ENCODE peak calls at places on chromosomes 3 and 15, in seven cellular contexts. I, X, A, Y, V, E and J are unnamed samples. For H3K9me3, the result is how much of the 10 kb centered on the place peaks cover.

GRCh38 chr3:63043631-63044030 is 168.4 kb upstream of the CADPS start:
- DNase-seq in I (no peak), X (no peak), A (no peak), Y (no peak), V (no peak), E (peak), J (no peak)

GRCh38 chr15:88256261-88257230 is at the start of gene NTRK3:
- DNase-seq in I (no peak), X (no peak), A (peak), Y (no peak), V (no peak), E (no peak), J (no peak)

GRCh38 chr3:21642433-21642832 is 108.6 kb downstream of the ZNF385D start:
- DNase-seq in I (no peak), X (no peak), A (no peak), Y (no peak), V (no peak), E (no peak), J (no peak)

GRCh38 chr15:81442454-81442853 is 68.4 kb upstream of the TMC3 start:
- DNase-seq in I (no peak), X (no peak), A (no peak), Y (no peak), V (no peak), E (no peak), J (no peak)

GRCh38 chr3:39177708-39178332 is 14.6 kb downstream of the XIRP1 start:
- DNase-seq in I (peak), X (peak), A (peak), Y (peak), V (peak), E (peak), J (peak)

GRCh38 chr3:39814007-39814406 is 4.6 kb downstream of the MYRIP start:
- DNase-seq in I (peak), X (no peak), A (no peak), Y (no peak), V (no peak), E (no peak), J (no peak)

GRCh38 chr3:52317601-52318000 is 1.5 kb downstream of the DNAH1 start:
- DNase-seq in I (peak), X (no peak), A (peak), Y (peak), V (peak), E (peak), J (peak)

GRCh38 chr3:7683431-7683830 is 818.2 kb upstream of the LMCD1 start:
- DNase-seq in I (no peak), X (no peak), A (no peak), Y (no peak), V (no peak), E (no peak), J (no peak)

GRCh38 chr15:73741401-73741836 is 11.7 kb downstream of the INSYN1 start:
- DNase-seq in I (no peak), X (no peak), A (no peak), Y (no peak), V (peak), E (no peak), J (no peak)

GRCh38 chr15:92035961-92036360 is 182.5 kb downstream of the SLCO3A1 start:
- DNase-seq in I (no peak), X (no peak), A (no peak), Y (no peak), V (no peak), E (no peak), J (no peak)

GRCh38 chr15:78004222-78004727 is 73.2 kb downstream of the TBC1D2B start:
- DNase-seq in I (no peak), X (no peak), A (peak), Y (no peak), V (no peak), E (peak), J (no peak)

GRCh38 chr3:51384145-51384729 is 854 bp upstream of the MANF start:
- DNase-seq in I (peak), X (no peak), A (peak), Y (no peak), V (peak), E (peak), J (peak)

GRCh38 chr3:194598771-194599557 is 34.3 kb downstream of the TMEM44 start:
- DNase-seq in I (no peak), X (no peak), A (no peak), Y (no peak), V (no peak), E (no peak), J (no peak)

GRCh38 chr3:59843816-59844215 is 794.0 kb upstream of the CFAP20DC start:
- DNase-seq in I (no peak), X (no peak), A (no peak), Y (no peak), V (no peak), E (no peak), J (no peak)

GRCh38 chr3:58102371-58102750 is 94.1 kb downstream of the FLNB start:
- DNase-seq in I (no peak), X (no peak), A (no peak), Y (no peak), V (no peak), E (no peak), J (no peak)

GRCh38 chr3:133394561-133395311 is 5.1 kb upstream of the BFSP2 start:
- DNase-seq in I (no peak), X (no peak), A (no peak), Y (no peak), V (no peak), E (no peak), J (no peak)

GRCh38 chr3:167866321-167866720 is 130.8 kb downstream of the SERPINI1 start:
- DNase-seq in I (no peak), X (no peak), A (no peak), Y (no peak), V (no peak), E (no peak), J (no peak)

GRCh38 chr3:197847866-197848401 is 56.9 kb downstream of the LRCH3 start:
- DNase-seq in I (no peak), X (no peak), A (no peak), Y (no peak), V (no peak), E (no peak), J (no peak)

GRCh38 chr3:66715806-66716205 is 215.0 kb upstream of the LRIG1 start:
- DNase-seq in I (no peak), X (no peak), A (no peak), Y (no peak), V (no peak), E (no peak), J (no peak)

GRCh38 chr15:33068007-33068441 is 126.5 kb downstream of the FMN1 start:
- DNase-seq in I (peak), X (no peak), A (peak), Y (no peak), V (peak), E (peak), J (no peak)

GRCh38 chr3:99167016-99167415 is 265.5 kb upstream of the DCBLD2 start:
- DNase-seq in I (no peak), X (no peak), A (no peak), Y (no peak), V (no peak), E (no peak), J (no peak)

GRCh38 chr3:71863563-71864190 is 78.7 kb upstream of the PROK2 start:
- DNase-seq in I (no peak), X (no peak), A (no peak), Y (no peak), V (no peak), E (no peak), J (no peak)

GRCh38 chr15:60392601-60392985 is 5.2 kb downstream of the ANXA2 start:
- DNase-seq in I (no peak), X (no peak), A (no peak), Y (no peak), V (no peak), E (no peak), J (peak)

GRCh38 chr3:150748648-150749047 is 14.3 kb downstream of the SIAH2 start:
- DNase-seq in I (no peak), X (no peak), A (no peak), Y (no peak), V (no peak), E (no peak), J (no peak)

GRCh38 chr3:134829716-134830115 is 34.7 kb downstream of the EPHB1 start:
- DNase-seq in I (no peak), X (no peak), A (no peak), Y (no peak), V (no peak), E (no peak), J (no peak)

GRCh38 chr15:82995938-82996337 is 9.9 kb downstream of the RAMAC start:
- DNase-seq in I (no peak), X (no peak), A (no peak), Y (no peak), V (no peak), E (no peak), J (no peak)

GRCh38 chr3:51670053-51670666 is 892 bp upstream of the TEX264 start:
- DNase-seq in I (no peak), X (no peak), A (no peak), Y (no peak), V (no peak), E (no peak), J (no peak)

GRCh38 chr3:189626286-189626685 is 4.9 kb upstream of the TP63 start:
- DNase-seq in I (no peak), X (no peak), A (no peak), Y (no peak), V (no peak), E (no peak), J (no peak)

GRCh38 chr3:112117826-112118571 is 15.0 kb downstream of the GCSAM start:
- DNase-seq in I (no peak), X (no peak), A (peak), Y (no peak), V (peak), E (no peak), J (no peak)

GRCh38 chr3:195250473-195251251 is 20.3 kb downstream of the XXYLT1 start:
- DNase-seq in I (peak), X (no peak), A (no peak), Y (no peak), V (peak), E (no peak), J (no peak)

GRCh38 chr15:23877502-23878412 is 190.7 kb upstream of the NDN start:
- DNase-seq in I (peak), X (no peak), A (peak), Y (no peak), V (peak), E (no peak), J (no peak)

GRCh38 chr15:74888716-74889115 is 1.1 kb upstream of the MPI start:
- DNase-seq in I (no peak), X (no peak), A (no peak), Y (no peak), V (no peak), E (no peak), J (no peak)

DNA sequence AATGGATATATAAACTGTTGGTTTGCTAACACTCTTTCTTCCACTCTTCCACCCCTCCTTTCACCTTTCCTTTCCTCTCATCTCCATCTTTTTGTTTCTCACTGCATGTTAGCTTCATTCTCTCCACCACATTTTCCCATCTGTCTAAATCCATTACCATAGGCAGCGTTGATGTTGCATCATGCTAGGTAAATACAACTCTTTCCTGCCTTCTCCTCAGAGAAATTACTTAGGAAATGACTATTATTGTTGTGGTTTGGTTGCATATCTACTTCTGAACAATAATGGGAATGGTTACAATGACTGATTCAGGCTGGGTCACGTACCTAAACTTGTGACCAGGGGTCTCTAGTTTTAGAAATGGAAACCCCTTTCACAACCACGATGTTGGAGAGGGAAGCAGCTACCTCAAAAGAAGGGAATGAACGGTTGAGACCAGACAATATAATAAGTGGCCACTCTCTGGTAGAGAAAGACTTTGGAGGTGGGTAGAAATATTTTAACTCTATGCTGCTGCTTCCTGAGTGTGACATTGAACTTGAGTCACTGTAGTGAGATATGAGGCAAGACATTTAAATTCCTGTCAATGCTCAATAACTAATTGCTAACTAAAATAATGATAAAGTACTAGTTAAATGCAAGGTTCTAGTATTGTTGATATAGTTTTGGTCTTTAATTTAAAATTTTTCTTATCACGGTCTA is 314.1 kb upstream of the TGFBR2 start:
- DNase-seq in I (no peak), X (no peak), A (no peak), Y (no peak), V (no peak), E (no peak), J (no peak)
- H3K9me3 ChIP-seq in I (under half), X (under half), A (under half), Y (under half), V (under half), E (under half), J (under half)

GRCh38 chr15:56228352-56228751 is 15.3 kb downstream of the RFX7 start:
- DNase-seq in I (no peak), X (no peak), A (no peak), Y (no peak), V (no peak), E (no peak), J (no peak)

GRCh38 chr15:56227315-56227714 is 16.4 kb downstream of the RFX7 start:
- DNase-seq in I (no peak), X (no peak), A (no peak), Y (no peak), V (no peak), E (no peak), J (no peak)

GRCh38 chr15:56225520-56225919 is 18.2 kb downstream of the RFX7 start:
- DNase-seq in I (no peak), X (no peak), A (no peak), Y (no peak), V (no peak), E (no peak), J (no peak)

GRCh38 chr15:56228854-56229253 is 14.8 kb downstream of the RFX7 start:
- DNase-seq in I (no peak), X (no peak), A (no peak), Y (no peak), V (no peak), E (no peak), J (no peak)

GRCh38 chr15:56227780-56228179 is 15.9 kb downstream of the RFX7 start:
- DNase-seq in I (no peak), X (no peak), A (no peak), Y (no peak), V (no peak), E (no peak), J (no peak)
- H3K9me3 ChIP-seq in I (under half), X (under half), A (under half), Y (under half), V (under half), E (under half), J (under half)

GRCh38 chr15:39585394-39585841 is 4.5 kb downstream of the THBS1 start:
- DNase-seq in I (no peak), X (no peak), A (no peak), Y (no peak), V (no peak), E (no peak), J (no peak)

GRCh38 chr15:39583586-39584265 is 2.8 kb downstream of the THBS1 start:
- DNase-seq in I (no peak), X (no peak), A (peak), Y (no peak), V (peak), E (no peak), J (no peak)

GRCh38 chr15:39582977-39583585 is 2.2 kb downstream of the THBS1 start:
- DNase-seq in I (no peak), X (no peak), A (no peak), Y (no peak), V (no peak), E (no peak), J (no peak)

GRCh38 chr15:39584662-39585393 is 3.9 kb downstream of the THBS1 start:
- DNase-seq in I (no peak), X (no peak), A (no peak), Y (no peak), V (no peak), E (no peak), J (no peak)

DNA sequence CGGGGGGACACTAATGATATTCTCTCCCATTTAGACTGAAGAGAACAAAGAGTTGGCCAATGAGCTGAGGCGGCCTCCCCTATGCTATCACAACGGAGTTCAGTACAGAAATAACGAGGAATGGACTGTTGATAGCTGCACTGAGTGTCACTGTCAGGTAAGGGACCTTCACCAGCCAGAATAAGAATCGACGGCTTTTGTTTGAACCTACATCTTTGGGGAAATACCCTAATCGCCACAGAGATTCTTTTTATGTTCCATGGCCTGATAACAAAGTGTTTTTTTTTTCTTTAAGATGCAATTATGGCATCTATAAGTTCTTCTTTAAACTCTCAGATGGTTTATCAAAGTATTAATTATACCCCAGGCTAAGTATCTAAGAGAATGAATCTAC is 3.4 kb downstream of the THBS1 start:
- DNase-seq in I (no peak), X (no peak), A (no peak), Y (no peak), V (no peak), E (no peak), J (no peak)
- H3K9me3 ChIP-seq in I (under half), X (under half), A (under half), Y (under half), V (under half), E (under half), J (under half)

GRCh38 chr3:37903320-37903719 is 41.6 kb downstream of the CTDSPL start:
- DNase-seq in I (no peak), X (no peak), A (no peak), Y (no peak), V (no peak), E (no peak), J (no peak)

GRCh38 chr3:37905346-37905745 is 43.7 kb downstream of the CTDSPL start:
- DNase-seq in I (no peak), X (no peak), A (peak), Y (no peak), V (no peak), E (no peak), J (no peak)

GRCh38 chr3:37904614-37905047 is 43.0 kb downstream of the CTDSPL start:
- DNase-seq in I (no peak), X (no peak), A (peak), Y (no peak), V (no peak), E (no peak), J (no peak)

GRCh38 chr3:37902674-37903073 is 41.0 kb downstream of the CTDSPL start:
- DNase-seq in I (no peak), X (no peak), A (no peak), Y (no peak), V (no peak), E (no peak), J (no peak)

GRCh38 chr3:37903734-37904133 is 42.1 kb downstream of the CTDSPL start:
- DNase-seq in I (no peak), X (no peak), A (no peak), Y (no peak), V (no peak), E (no peak), J (no peak)
- H3K9me3 ChIP-seq in I (under half), X (under half), A (under half), Y (under half), V (under half), E (under half), J (under half)

DNA sequence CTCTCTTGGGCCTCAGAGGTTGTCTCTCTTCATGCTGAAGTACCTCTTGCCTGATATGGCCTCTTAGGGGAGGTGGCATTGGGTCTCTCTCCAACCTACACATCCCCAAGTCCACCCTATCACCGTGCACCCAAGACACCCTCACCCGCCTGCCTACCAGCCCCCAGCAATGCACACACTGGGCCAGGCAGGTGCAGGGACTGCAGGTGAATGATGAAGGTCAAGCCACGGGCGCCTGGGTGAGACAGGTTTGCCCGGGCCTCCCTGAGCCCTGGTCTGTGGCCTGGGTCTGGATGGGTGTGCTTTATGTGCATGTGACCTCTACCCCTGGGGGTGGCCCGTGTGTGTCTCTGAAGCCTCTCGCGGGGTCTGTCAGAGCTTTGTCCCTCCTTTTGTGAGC is 68.3 kb downstream of the WNT7A start:
- DNase-seq in I (no peak), X (no peak), A (no peak), Y (no peak), V (no peak), E (no peak), J (no peak)
- H3K9me3 ChIP-seq in I (under half), X (under half), A (under half), Y (under half), V (under half), E (under half), J (under half)

GRCh38 chr15:47839233-47839867 is 122.0 kb downstream of the SEMA6D start:
- DNase-seq in I (peak), X (no peak), A (no peak), Y (no peak), V (no peak), E (no peak), J (no peak)
- H3K9me3 ChIP-seq in I (under half), X (under half), A (under half), Y (under half), V (under half), E (under half), J (under half)

GRCh38 chr15:20345401-20345958 is 196.1 kb downstream of the GOLGA6L6 start:
- DNase-seq in I (no peak), X (no peak), A (no peak), Y (no peak), V (peak), E (no peak), J (no peak)

GRCh38 chr15:20346082-20346805 is 195.4 kb downstream of the GOLGA6L6 start:
- DNase-seq in I (no peak), X (no peak), A (no peak), Y (no peak), V (peak), E (no peak), J (no peak)

GRCh38 chr15:20348291-20348899 is 193.2 kb downstream of the GOLGA6L6 start:
- DNase-seq in I (no peak), X (no peak), A (no peak), Y (no peak), V (no peak), E (no peak), J (no peak)

GRCh38 chr15:20341901-20342605 is 199.5 kb downstream of the GOLGA6L6 start:
- DNase-seq in I (peak), X (no peak), A (peak), Y (peak), V (peak), E (no peak), J (peak)

GRCh38 chr15:20344601-20345400 is 196.8 kb downstream of the GOLGA6L6 start:
- DNase-seq in I (no peak), X (no peak), A (no peak), Y (no peak), V (peak), E (no peak), J (no peak)
- H3K9me3 ChIP-seq in I (under half), X (under half), A (under half), Y (under half), V (under half), E (under half), J (under half)

GRCh38 chr3:170558417-170558816 is 27.5 kb downstream of the SLC7A14 start:
- DNase-seq in I (no peak), X (no peak), A (no peak), Y (no peak), V (no peak), E (no peak), J (no peak)
- H3K9me3 ChIP-seq in I (under half), X (under half), A (under half), Y (under half), V (under half), E (under half), J (under half)